ENCODE peak calls at places on chromosomes 2 and 18, in nine cellular contexts. T is stimulated activated naive CD4-positive, alpha-beta T cell; O is NAMALWA; U is fibroblast of lung; W is astrocyte of the spinal cord; R is HCEC 1CT; F is EL; P is naive thymus-derived CD8-positive, alpha-beta T cell; C is adrenal gland. S is an unnamed sample.

GRCh38 chr18:59423251-59423650 is 64.2 kb upstream of the LMAN1 start:
- DNase-seq in T (no peak), O (no peak), U (peak), W (no peak), R (no peak), F (no peak), P (no peak), C (no peak), S (no peak)

GRCh38 chr2:29314816-29315571 is 199.8 kb downstream of the CLIP4 start:
- DNase-seq in T (peak), O (peak), U (no peak), W (peak), R (no peak), F (no peak), P (peak), C (no peak), S (no peak)

GRCh38 chr2:19355416-19355821 is 3.0 kb downstream of the OSR1 start:
- DNase-seq in T (no peak), O (no peak), U (peak), W (no peak), R (no peak), F (peak), P (no peak), C (no peak), S (no peak)

GRCh38 chr2:53715568-53715967 is 52.0 kb upstream of the CHAC2 start:
- DNase-seq in T (no peak), O (peak), U (peak), W (peak), R (no peak), F (no peak), P (no peak), C (no peak), S (no peak)

GRCh38 chr2:105038383-105039061 is 653 bp downstream of the MRPS9 start:
- DNase-seq in T (no peak), O (peak), U (peak), W (peak), R (peak), F (peak), P (no peak), C (no peak), S (no peak)

GRCh38 chr18:79365701-79366100 is 30.0 kb upstream of the NFATC1 start:
- DNase-seq in T (no peak), O (no peak), U (peak), W (no peak), R (no peak), F (no peak), P (no peak), C (no peak), S (no peak)

GRCh38 chr2:52222128-52222527 is 1190.2 kb upstream of the NRXN1 start:
- DNase-seq in T (no peak), O (no peak), U (peak), W (peak), R (peak), F (no peak), P (no peak), C (no peak), S (no peak)

GRCh38 chr18:59067873-59068272 is 71.8 kb upstream of the SEC11C start:
- DNase-seq in T (no peak), O (peak), U (no peak), W (peak), R (no peak), F (no peak), P (no peak), C (no peak), S (no peak)

GRCh38 chr2:189608799-189609422 is 28.3 kb upstream of the SLC40A1 start:
- DNase-seq in T (no peak), O (no peak), U (peak), W (no peak), R (peak), F (peak), P (no peak), C (no peak), S (no peak)

GRCh38 chr18:21991081-21991534 is 178.3 kb upstream of the GATA6 start:
- DNase-seq in T (no peak), O (no peak), U (no peak), W (no peak), R (no peak), F (no peak), P (no peak), C (no peak), S (no peak)

GRCh38 chr2:9738718-9739496 is 104.4 kb upstream of the TAF1B start:
- DNase-seq in T (peak), O (no peak), U (no peak), W (no peak), R (no peak), F (no peak), P (no peak), C (peak), S (no peak)

GRCh38 chr2:239025081-239025801 is 177.4 kb downstream of the TWIST2 start:
- DNase-seq in T (no peak), O (no peak), U (peak), W (peak), R (peak), F (peak), P (no peak), C (no peak), S (no peak)

GRCh38 chr18:31302991-31303390 is 15.0 kb upstream of the DSG1 start:
- DNase-seq in T (no peak), O (no peak), U (no peak), W (peak), R (no peak), F (no peak), P (no peak), C (no peak), S (no peak)

GRCh38 chr2:41923156-41923786 is 124.5 kb upstream of the PKDCC start:
- DNase-seq in T (no peak), O (no peak), U (no peak), W (no peak), R (no peak), F (no peak), P (no peak), C (no peak), S (no peak)

GRCh38 chr2:160306985-160307384 is 106.9 kb upstream of the ITGB6 start:
- DNase-seq in T (no peak), O (no peak), U (peak), W (peak), R (peak), F (peak), P (no peak), C (no peak), S (no peak)

GRCh38 chr2:29433920-29434319 is 318.7 kb downstream of the CLIP4 start:
- DNase-seq in T (no peak), O (no peak), U (no peak), W (no peak), R (no peak), F (no peak), P (no peak), C (no peak), S (no peak)

GRCh38 chr2:166293984-166294383 is 81.8 kb downstream of the SCN9A start:
- DNase-seq in T (no peak), O (no peak), U (no peak), W (peak), R (no peak), F (peak), P (no peak), C (no peak), S (no peak)

GRCh38 chr2:165055081-165055879 is 100.0 kb upstream of the SLC38A11 start:
- DNase-seq in T (no peak), O (no peak), U (no peak), W (peak), R (no peak), F (no peak), P (no peak), C (peak), S (no peak)

GRCh38 chr18:62325806-62326645 is 916 bp downstream of the TNFRSF11A start:
- DNase-seq in T (peak), O (no peak), U (peak), W (no peak), R (no peak), F (peak), P (no peak), C (no peak), S (no peak)

GRCh38 chr2:162114291-162114690 is 37.8 kb downstream of the GCG start:
- DNase-seq in T (no peak), O (no peak), U (no peak), W (peak), R (no peak), F (peak), P (no peak), C (no peak), S (no peak)

GRCh38 chr18:59737776-59738295 is 40.6 kb upstream of the CCBE1 start:
- DNase-seq in T (no peak), O (no peak), U (no peak), W (no peak), R (no peak), F (peak), P (no peak), C (no peak), S (no peak)

GRCh38 chr18:54444309-54444914 is 86.7 kb downstream of the C18orf54 start:
- DNase-seq in T (no peak), O (peak), U (peak), W (peak), R (peak), F (peak), P (no peak), C (peak), S (no peak)

GRCh38 chr18:56568986-56569385 is 69.4 kb downstream of the TXNL1 start:
- DNase-seq in T (no peak), O (no peak), U (no peak), W (no peak), R (no peak), F (no peak), P (no peak), C (no peak), S (no peak)

GRCh38 chr2:118122768-118123335 is 34.6 kb downstream of the INSIG2 start:
- DNase-seq in T (no peak), O (no peak), U (no peak), W (no peak), R (no peak), F (no peak), P (no peak), C (no peak), S (no peak)

GRCh38 chr2:239318091-239318725 is 82.6 kb downstream of the HDAC4 start:
- DNase-seq in T (no peak), O (no peak), U (no peak), W (no peak), R (no peak), F (no peak), P (no peak), C (no peak), S (peak)

GRCh38 chr2:119808516-119809147 is 48.9 kb downstream of the PTPN4 start:
- DNase-seq in T (no peak), O (no peak), U (no peak), W (peak), R (no peak), F (peak), P (no peak), C (no peak), S (no peak)

GRCh38 chr2:197108758-197109157 is 182.3 kb upstream of the PGAP1 start:
- DNase-seq in T (no peak), O (no peak), U (peak), W (peak), R (peak), F (peak), P (no peak), C (peak), S (peak)

GRCh38 chr2:182259629-182260150 is 167.1 kb downstream of the PDE1A start:
- DNase-seq in T (no peak), O (no peak), U (peak), W (peak), R (no peak), F (peak), P (no peak), C (no peak), S (no peak)

GRCh38 chr2:63058149-63058741 is 7.6 kb downstream of the OTX1 start:
- DNase-seq in T (no peak), O (peak), U (peak), W (peak), R (no peak), F (peak), P (no peak), C (no peak), S (no peak)

GRCh38 chr2:71685073-71685848 is 231.9 kb downstream of the DYSF start:
- DNase-seq in T (no peak), O (no peak), U (no peak), W (no peak), R (no peak), F (no peak), P (no peak), C (no peak), S (no peak)

GRCh38 chr18:53457068-53457467 is 767.4 kb downstream of the MBD2 start:
- DNase-seq in T (no peak), O (no peak), U (no peak), W (peak), R (no peak), F (no peak), P (no peak), C (no peak), S (no peak)

GRCh38 chr2:183868707-183869106 is 729.6 kb upstream of the ZNF804A start:
- DNase-seq in T (no peak), O (no peak), U (peak), W (peak), R (peak), F (peak), P (no peak), C (no peak), S (no peak)

GRCh38 chr2:142180820-142181533 is 50.2 kb upstream of the LRP1B start:
- DNase-seq in T (no peak), O (peak), U (peak), W (no peak), R (no peak), F (peak), P (no peak), C (peak), S (no peak)

GRCh38 chr2:222760301-222760897 is 88.9 kb downstream of the MOGAT1 start:
- DNase-seq in T (no peak), O (no peak), U (no peak), W (no peak), R (no peak), F (no peak), P (no peak), C (no peak), S (no peak)

GRCh38 chr2:197254776-197255521 is 55.6 kb downstream of the ANKRD44 start:
- DNase-seq in T (no peak), O (peak), U (no peak), W (no peak), R (no peak), F (no peak), P (no peak), C (no peak), S (no peak)